ENCODE peak calls at places on chromosome 1, in four cellular contexts. B is GM12878, N is WTC11, I is K562. W is an unnamed sample.

GRCh38 chr1:221099747-221100146 is 220.5 kb downstream of the HLX start:
- DNase-seq in B (no peak), N (no peak), I (no peak), W (no peak)

GRCh38 chr1:2394761-2395160 is 3.1 kb downstream of the RER1 start:
- DNase-seq in B (no peak), N (no peak), I (no peak), W (no peak)

GRCh38 chr1:201696217-201696761 is 132.7 kb upstream of the IPO9 start:
- DNase-seq in B (no peak), N (no peak), I (no peak), W (no peak)

GRCh38 chr1:44803312-44804095 is 3.3 kb downstream of the PLK3 start:
- DNase-seq in B (no peak), N (no peak), I (no peak), W (no peak)

GRCh38 chr1:16907870-16908758 is 12.3 kb downstream of the RNU1-2 start:
- DNase-seq in B (no peak), N (no peak), I (no peak), W (no peak)

GRCh38 chr1:42822833-42823392 is 5.7 kb upstream of the SVBP start:
- DNase-seq in B (no peak), N (no peak), I (peak), W (no peak)

GRCh38 chr1:80202118-80202517 is 1195.6 kb upstream of the ADGRL4 start:
- DNase-seq in B (no peak), N (no peak), I (no peak), W (no peak)

GRCh38 chr1:207052736-207053545 is at the start of gene PFKFB2:
- DNase-seq in B (peak), N (peak), I (peak), W (peak)

GRCh38 chr1:241376711-241377110 is 19.7 kb upstream of the RGS7 start:
- DNase-seq in B (no peak), N (no peak), I (no peak), W (no peak)

GRCh38 chr1:183287191-183287675 is 101.2 kb downstream of the LAMC2 start:
- DNase-seq in B (no peak), N (no peak), I (no peak), W (no peak)

GRCh38 chr1:41348394-41348793 is 12.8 kb upstream of the FOXO6 start:
- DNase-seq in B (no peak), N (no peak), I (no peak), W (no peak)

GRCh38 chr1:10599194-10599861 is 124.6 kb downstream of the PEX14 start:
- DNase-seq in B (no peak), N (no peak), I (no peak), W (peak)

GRCh38 chr1:54904476-54905048 is 17.6 kb upstream of the DHCR24 start:
- DNase-seq in B (no peak), N (no peak), I (no peak), W (no peak)

GRCh38 chr1:25197982-25198681 is 34.2 kb downstream of the SYF2 start:
- DNase-seq in B (no peak), N (no peak), I (no peak), W (peak)

GRCh38 chr1:243575070-243575469 is 275.0 kb downstream of the AKT3 start:
- DNase-seq in B (no peak), N (no peak), I (no peak), W (no peak)

GRCh38 chr1:115781830-115782229 is 13.3 kb upstream of the CASQ2 start:
- DNase-seq in B (no peak), N (no peak), I (no peak), W (no peak)

GRCh38 chr1:181482521-181483083 is 715 bp upstream of the CACNA1E start:
- DNase-seq in B (no peak), N (peak), I (peak), W (no peak)

GRCh38 chr1:176773038-176773437 is 310.1 kb downstream of the PAPPA2 start:
- DNase-seq in B (no peak), N (no peak), I (no peak), W (no peak)

GRCh38 chr1:228314658-228315483 is 91.8 kb downstream of the TRIM11 start:
- DNase-seq in B (no peak), N (no peak), I (no peak), W (no peak)

GRCh38 chr1:99737016-99737415 is 29.4 kb downstream of the FRRS1 start:
- DNase-seq in B (no peak), N (peak), I (peak), W (peak)

GRCh38 chr1:34663031-34663430 is 91.8 kb upstream of the GJB5 start:
- DNase-seq in B (no peak), N (no peak), I (peak), W (no peak)

GRCh38 chr1:21020151-21020550 is 156.5 kb downstream of the EIF4G3 start:
- DNase-seq in B (no peak), N (no peak), I (no peak), W (no peak)

GRCh38 chr1:21021311-21021710 is 155.4 kb downstream of the EIF4G3 start:
- DNase-seq in B (no peak), N (no peak), I (no peak), W (no peak)

GRCh38 chr1:21024918-21025317 is 151.8 kb downstream of the EIF4G3 start:
- DNase-seq in B (no peak), N (no peak), I (no peak), W (no peak)

GRCh38 chr1:21018673-21019072 is 158.0 kb downstream of the EIF4G3 start:
- DNase-seq in B (no peak), N (no peak), I (no peak), W (no peak)

DNA sequence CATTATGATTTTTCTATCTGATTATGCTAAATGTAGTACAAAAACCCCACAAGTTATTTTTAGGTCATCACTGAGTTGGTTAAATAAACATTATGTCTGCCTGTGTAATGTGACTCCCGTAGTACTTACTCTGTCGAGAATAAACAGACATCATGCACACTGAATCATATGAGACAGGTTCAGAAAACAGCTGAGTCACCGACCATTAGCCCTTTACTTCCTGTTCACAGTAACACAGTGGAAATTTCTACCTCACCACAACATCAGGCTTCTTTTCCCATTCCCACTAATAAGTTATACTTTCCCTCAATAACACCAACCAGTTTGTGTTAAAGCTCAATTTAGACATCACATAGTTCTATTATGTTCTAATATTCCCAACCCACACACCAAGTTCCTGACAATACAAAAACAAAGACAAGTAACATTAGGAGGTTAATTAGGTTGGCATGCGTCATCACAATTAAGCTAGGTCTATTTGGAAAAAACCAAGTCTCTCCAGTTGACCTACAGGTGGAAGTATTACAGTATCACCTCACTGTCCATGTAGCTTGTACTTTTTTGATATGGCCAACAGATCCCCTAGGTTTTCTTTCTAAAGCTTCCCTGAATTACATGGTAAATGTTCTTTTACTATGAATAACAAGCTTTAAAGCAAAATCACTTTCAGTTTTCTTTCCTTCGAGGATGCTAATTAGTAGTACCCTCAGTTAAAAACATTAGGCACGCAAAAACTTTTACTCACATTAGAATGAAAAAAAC is 154.2 kb downstream of the EIF4G3 start:
- DNase-seq in B (peak), N (no peak), I (peak), W (peak)
- TF ChIP-seq CBFB in B (no peak), N (no peak), I (no peak), W (no peak)

GRCh38 chr1:4759671-4760070 is 105.3 kb downstream of the AJAP1 start:
- DNase-seq in B (no peak), N (no peak), I (no peak), W (no peak)
- TF ChIP-seq CBFB in B (no peak), N (no peak), I (no peak), W (no peak)

GRCh38 chr1:67316918-67317317 is 9.2 kb downstream of the IL12RB2 start:
- DNase-seq in B (no peak), N (no peak), I (no peak), W (no peak)

GRCh38 chr1:67316180-67316902 is 8.7 kb downstream of the IL12RB2 start:
- DNase-seq in B (no peak), N (no peak), I (no peak), W (no peak)

GRCh38 chr1:67312630-67313029 is 5.0 kb downstream of the IL12RB2 start:
- DNase-seq in B (no peak), N (no peak), I (no peak), W (no peak)

GRCh38 chr1:67314696-67315095 is 7.0 kb downstream of the IL12RB2 start:
- DNase-seq in B (no peak), N (no peak), I (peak), W (no peak)

DNA sequence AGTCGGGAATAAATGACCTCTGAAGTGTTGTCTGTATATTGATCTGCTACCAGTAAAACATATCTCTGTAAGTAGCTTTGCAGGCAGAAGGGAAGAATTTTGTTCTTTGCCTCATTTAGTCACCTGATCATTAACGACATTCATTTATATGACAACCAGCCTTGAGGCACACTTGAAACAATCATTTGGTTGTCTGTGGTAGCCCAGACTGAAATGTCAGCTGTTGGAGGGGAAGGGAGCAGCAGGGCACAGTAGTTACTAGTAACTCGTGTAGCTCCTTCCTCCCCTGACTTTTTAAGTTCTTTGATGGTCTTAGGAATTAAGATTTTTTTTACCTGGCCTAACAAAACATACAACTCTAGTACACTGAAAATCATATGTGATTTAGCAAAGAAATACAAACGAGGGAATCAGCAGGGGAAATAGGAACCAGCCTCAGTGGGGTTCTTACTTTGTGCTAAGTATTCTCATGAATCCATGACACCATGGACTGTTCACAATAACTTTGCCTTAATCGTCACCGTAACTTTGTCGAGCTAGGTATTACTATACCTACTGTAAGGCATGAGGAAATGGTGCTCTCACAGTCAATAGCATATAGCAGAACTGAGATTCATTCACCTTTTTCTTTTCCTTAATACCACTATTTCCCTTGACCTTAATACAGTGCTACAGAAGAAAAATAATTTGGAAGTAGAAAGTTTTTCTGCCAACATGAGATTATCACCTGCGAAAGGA is 6.4 kb downstream of the IL12RB2 start:
- DNase-seq in B (no peak), N (no peak), I (no peak), W (no peak)
- TF ChIP-seq CBFB in B (no peak), N (no peak), I (no peak), W (no peak)

DNA sequence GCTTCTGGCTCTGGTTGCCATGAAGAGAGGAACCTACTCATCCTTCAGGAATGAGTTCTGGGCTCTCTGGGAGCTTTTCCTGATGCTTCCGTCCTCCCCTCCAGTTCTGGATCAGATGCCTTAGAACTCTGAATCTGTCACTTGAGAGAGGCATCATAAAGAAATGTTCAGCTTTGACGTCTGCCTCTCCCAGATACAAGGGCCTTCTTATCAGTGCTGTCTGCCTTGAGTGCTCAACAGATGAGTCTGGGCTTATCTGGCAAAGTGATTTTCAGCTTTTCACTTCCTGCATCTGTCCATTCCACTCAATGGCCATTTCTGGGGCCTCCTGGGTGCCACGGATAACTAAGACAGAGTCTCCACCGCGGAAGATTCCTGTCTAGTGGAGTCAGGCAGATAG is 12.3 kb upstream of the OTUD3 start:
- DNase-seq in B (no peak), N (no peak), I (peak), W (no peak)
- TF ChIP-seq CBFB in B (no peak), N (no peak), I (no peak), W (no peak)

GRCh38 chr1:168507828-168508227 is 36.0 kb downstream of the XCL2 start:
- DNase-seq in B (no peak), N (no peak), I (no peak), W (no peak)

GRCh38 chr1:168509204-168509603 is 34.6 kb downstream of the XCL2 start:
- DNase-seq in B (no peak), N (no peak), I (no peak), W (no peak)

GRCh38 chr1:168504064-168504837 is 39.5 kb downstream of the XCL2 start:
- DNase-seq in B (peak), N (no peak), I (no peak), W (no peak)

GRCh38 chr1:168507271-168507670 is 36.5 kb downstream of the XCL2 start:
- DNase-seq in B (no peak), N (no peak), I (no peak), W (no peak)

DNA sequence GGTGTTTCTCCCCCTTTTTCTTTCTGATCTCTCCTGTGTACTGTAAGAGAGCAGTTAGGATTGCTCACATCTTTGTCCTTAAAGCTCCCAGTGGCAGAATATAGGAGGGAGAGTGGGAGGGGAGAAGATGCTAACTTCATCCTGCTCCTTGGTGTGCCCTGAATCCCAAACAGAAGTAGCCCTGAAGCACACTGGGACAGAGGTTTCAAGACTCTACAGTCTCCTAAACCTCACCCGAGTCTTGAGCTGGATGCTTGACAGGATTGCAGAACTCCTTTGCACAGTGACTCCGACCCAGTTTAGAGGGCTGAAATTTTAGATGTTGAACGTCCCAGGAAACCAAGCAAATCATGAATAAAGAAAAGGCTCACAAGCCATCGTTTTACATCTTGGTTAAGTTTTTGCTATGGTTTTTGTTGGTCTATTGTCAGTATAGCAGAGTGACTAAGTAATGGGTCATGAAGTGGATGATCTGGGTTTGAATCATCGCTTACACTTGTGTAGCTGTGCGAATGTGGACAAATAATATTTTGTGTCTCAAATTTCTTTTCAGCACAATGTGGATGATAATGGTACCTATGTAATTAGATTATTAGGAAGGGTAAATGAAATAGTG is 37.5 kb downstream of the XCL2 start:
- DNase-seq in B (no peak), N (no peak), I (no peak), W (no peak)
- TF ChIP-seq CBFB in B (no peak), N (no peak), I (no peak), W (no peak)

DNA sequence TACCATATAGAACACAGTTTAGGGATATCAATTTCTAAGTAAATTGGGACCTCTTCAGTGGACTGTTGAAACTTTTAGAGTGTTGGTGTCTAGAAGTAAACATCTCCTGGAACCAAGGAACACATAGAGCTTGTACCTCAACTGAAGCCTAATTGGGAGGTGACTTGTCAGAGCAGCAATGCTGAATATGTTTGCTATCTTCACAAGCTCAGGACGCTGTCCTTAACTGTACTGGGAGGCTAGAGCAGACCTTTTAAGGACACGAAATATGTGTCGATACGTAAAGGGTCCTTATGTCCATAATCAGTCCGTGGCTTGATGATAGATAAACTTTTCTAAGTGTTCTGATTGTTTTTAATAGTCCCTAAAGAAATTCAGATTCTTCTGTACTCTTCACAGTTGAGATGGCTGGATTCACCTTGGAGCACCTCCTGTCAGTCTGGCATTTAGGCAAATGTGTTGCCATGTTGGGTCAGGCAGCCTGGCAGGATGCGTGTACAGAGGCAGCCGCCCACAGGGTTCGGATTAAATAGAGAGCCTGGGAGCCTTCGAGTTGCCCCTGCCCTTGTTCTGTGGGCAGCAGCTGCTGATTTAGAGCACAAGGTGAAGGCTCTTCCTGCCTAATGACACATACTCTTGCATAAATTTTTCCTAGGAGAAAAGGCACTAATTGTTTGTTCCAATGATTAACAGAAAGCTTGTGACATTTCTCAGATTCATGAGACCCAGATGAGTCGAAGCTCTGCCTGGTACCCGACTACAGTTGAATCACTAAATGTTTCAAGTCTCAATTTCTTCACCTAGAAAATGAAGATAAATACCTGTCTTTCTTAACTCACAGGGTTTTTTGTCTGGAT is 3.6 kb downstream of the ACTN2 start:
- DNase-seq in B (no peak), N (no peak), I (no peak), W (no peak)
- TF ChIP-seq CBFB in B (no peak), N (no peak), I (no peak), W (no peak)

W was measured in HepG2.